ENCODE peak calls at places on chromosomes 2 and 18, in six cellular contexts. B is IMR-90, Q is HepG2, V is K562, K is GM12878, Z is SK-N-SH. O is an unnamed sample.

GRCh38 chr2:102276549-102277201 is 34.7 kb upstream of the IL1RL1 start:
- DNase-seq in B (no peak), Q (no peak), V (no peak), K (no peak), Z (no peak), O (no peak)

GRCh38 chr2:3759766-3760165 is 56.4 kb downstream of the DCDC2C start:
- DNase-seq in B (peak), Q (no peak), V (no peak), K (no peak), Z (no peak), O (no peak)

GRCh38 chr2:228801451-228801850 is 469.6 kb downstream of the PID1 start:
- DNase-seq in B (peak), Q (no peak), V (no peak), K (no peak), Z (no peak), O (no peak)

GRCh38 chr2:170462433-170463205 is 252.5 kb upstream of the SP5 start:
- DNase-seq in B (no peak), Q (no peak), V (peak), K (no peak), Z (no peak), O (no peak)

GRCh38 chr18:39806519-39806918 is 2148.5 kb upstream of the PIK3C3 start:
- DNase-seq in B (no peak), Q (peak), V (no peak), K (no peak), Z (no peak), O (no peak)

GRCh38 chr2:158932246-158932645 is 36.2 kb upstream of the TANC1 start:
- DNase-seq in B (no peak), Q (no peak), V (no peak), K (no peak), Z (no peak), O (no peak)

GRCh38 chr18:26575865-26576217 is 27.5 kb upstream of the KCTD1 start:
- DNase-seq in B (no peak), Q (no peak), V (no peak), K (no peak), Z (no peak), O (no peak)

GRCh38 chr2:70978388-70979357 is at the start of gene ANKRD53:
- DNase-seq in B (no peak), Q (no peak), V (no peak), K (no peak), Z (peak), O (peak)

GRCh38 chr2:60311524-60311923 is 241.9 kb downstream of the BCL11A start:
- DNase-seq in B (no peak), Q (no peak), V (no peak), K (no peak), Z (no peak), O (no peak)

GRCh38 chr2:236551843-236552542 is 17.6 kb upstream of the ACKR3 start:
- DNase-seq in B (no peak), Q (no peak), V (no peak), K (peak), Z (no peak), O (no peak)

GRCh38 chr18:32469691-32470131 is 971 bp downstream of the GAREM1 start:
- DNase-seq in B (peak), Q (no peak), V (no peak), K (no peak), Z (no peak), O (no peak)

GRCh38 chr2:234061624-234062257 is 11.2 kb downstream of the SPP2 start:
- DNase-seq in B (no peak), Q (no peak), V (no peak), K (no peak), Z (no peak), O (no peak)

GRCh38 chr18:7945882-7946281 is 378.8 kb downstream of the PTPRM start:
- DNase-seq in B (peak), Q (peak), V (no peak), K (no peak), Z (no peak), O (no peak)

GRCh38 chr2:229202646-229203045 is 68.4 kb downstream of the PID1 start:
- DNase-seq in B (peak), Q (no peak), V (no peak), K (no peak), Z (no peak), O (no peak)

GRCh38 chr2:172270278-172271079 is 156.9 kb upstream of the ITGA6 start:
- DNase-seq in B (peak), Q (peak), V (no peak), K (no peak), Z (no peak), O (peak)

GRCh38 chr2:3483227-3483985 is 35.9 kb downstream of the ADI1 start:
- DNase-seq in B (peak), Q (no peak), V (no peak), K (no peak), Z (no peak), O (peak)

GRCh38 chr2:74952575-74952974 is 5.9 kb upstream of the POLE4 start:
- DNase-seq in B (no peak), Q (peak), V (no peak), K (no peak), Z (no peak), O (no peak)

GRCh38 chr2:36707050-36707449 is 10.5 kb downstream of the VIT start:
- DNase-seq in B (peak), Q (no peak), V (no peak), K (no peak), Z (no peak), O (no peak)

GRCh38 chr2:240786871-240787311 is 33.1 kb downstream of the KIF1A start:
- DNase-seq in B (no peak), Q (no peak), V (no peak), K (no peak), Z (no peak), O (no peak)

GRCh38 chr18:35581555-35582309 is at the start of gene GALNT1:
- DNase-seq in B (peak), Q (no peak), V (peak), K (no peak), Z (peak), O (peak)

GRCh38 chr2:152380261-152381055 is 45.5 kb downstream of the FMNL2 start:
- DNase-seq in B (peak), Q (no peak), V (no peak), K (no peak), Z (no peak), O (no peak)

DNA sequence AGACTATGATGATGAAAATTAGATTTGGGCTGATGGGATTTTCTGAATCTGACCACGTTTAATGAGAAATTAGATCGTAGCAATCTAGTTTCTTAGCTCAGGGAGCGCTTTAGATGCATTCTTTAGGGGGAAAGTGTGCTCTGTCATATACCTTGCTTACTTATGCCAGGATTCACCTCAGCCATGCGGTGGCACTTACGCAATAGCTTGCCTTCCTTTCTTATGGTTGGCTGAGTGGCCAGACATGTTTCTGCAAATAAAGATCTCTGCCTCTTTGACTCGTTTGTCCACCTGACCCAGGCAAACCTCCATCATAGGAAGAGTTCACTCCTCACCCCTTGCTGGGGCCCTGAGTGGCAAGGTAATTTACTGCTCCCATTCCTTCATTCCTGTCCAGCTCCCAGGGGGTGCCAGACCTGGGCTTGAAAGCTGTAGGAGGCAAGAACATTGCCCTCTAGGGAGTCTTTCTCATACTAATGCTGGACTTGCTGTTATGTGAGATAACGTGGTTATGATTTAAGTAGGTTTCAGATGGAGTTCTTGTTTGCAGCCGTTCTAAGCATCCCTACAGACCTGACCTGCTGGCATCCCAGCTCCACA is 57.1 kb downstream of the FBLN7 start:
- DNase-seq in B (no peak), Q (peak), V (no peak), K (no peak), Z (no peak), O (no peak)
- H2AFZ ChIP-seq in B (no peak), Q (no peak), V (no peak), K (no peak), Z (no peak), O (no peak)

GRCh38 chr2:29532451-29532850 is 388.9 kb downstream of the ALK start:
- DNase-seq in B (peak), Q (no peak), V (no peak), K (no peak), Z (no peak), O (no peak)
- TF ChIP-seq USF2 in B (no peak), Q (no peak), V (no peak), K (no peak), Z (no peak), O (no peak)

GRCh38 chr2:134976074-134976702 is 57.6 kb downstream of the CCNT2 start:
- DNase-seq in B (no peak), Q (no peak), V (no peak), K (no peak), Z (no peak), O (no peak)
- H2AFZ ChIP-seq in B (no peak), Q (no peak), V (no peak), K (no peak), Z (no peak), O (peak)

GRCh38 chr2:226478121-226478809 is 321.4 kb downstream of the IRS1 start:
- DNase-seq in B (peak), Q (peak), V (no peak), K (no peak), Z (no peak), O (no peak)

GRCh38 chr2:226488034-226488433 is 311.6 kb downstream of the IRS1 start:
- DNase-seq in B (no peak), Q (no peak), V (no peak), K (no peak), Z (no peak), O (no peak)

GRCh38 chr2:226483143-226483542 is 316.5 kb downstream of the IRS1 start:
- DNase-seq in B (no peak), Q (no peak), V (no peak), K (no peak), Z (no peak), O (no peak)

GRCh38 chr2:226487573-226487972 is 312.0 kb downstream of the IRS1 start:
- DNase-seq in B (no peak), Q (no peak), V (no peak), K (no peak), Z (no peak), O (no peak)

DNA sequence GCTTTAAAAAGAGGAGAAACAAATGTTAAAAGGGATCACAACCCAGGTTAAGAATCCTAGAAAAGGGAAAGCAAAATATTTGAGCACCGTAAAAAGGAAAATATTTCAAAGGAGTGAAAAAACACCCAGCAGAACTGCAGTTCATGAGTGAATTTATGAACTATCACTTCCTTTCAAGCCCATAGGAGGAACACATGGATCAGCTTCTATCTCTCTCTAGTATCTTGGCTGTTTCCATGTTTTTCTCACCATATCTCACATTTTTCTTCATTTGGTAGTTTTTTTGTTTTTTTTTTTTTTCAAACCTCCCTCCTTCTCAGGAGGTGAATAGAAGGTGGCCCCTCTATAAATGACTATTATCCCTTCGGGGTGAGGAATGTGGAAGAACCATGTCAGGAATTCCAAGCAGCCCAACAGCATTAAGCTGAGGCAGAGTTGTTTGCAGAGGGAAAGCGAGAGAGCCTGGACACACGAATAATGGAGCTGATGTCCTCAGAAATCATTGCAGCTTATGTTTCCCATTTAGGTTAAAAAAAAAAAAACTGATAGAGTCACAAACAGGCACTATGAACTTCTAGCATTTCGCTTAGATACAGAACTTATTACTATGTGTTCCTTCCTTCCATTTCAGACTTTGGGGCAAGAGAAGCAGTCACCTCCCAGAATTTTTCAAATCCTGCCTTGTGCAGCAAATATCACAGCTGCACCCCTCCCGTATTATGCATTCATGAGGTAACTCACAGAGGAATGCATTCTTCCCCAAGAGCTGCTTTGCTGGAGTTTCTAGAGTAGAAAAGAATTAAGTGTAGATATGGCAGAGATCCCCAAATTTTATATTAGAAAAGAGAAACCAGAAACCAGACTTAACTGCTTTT is 315.6 kb downstream of the IRS1 start:
- DNase-seq in B (peak), Q (peak), V (no peak), K (no peak), Z (no peak), O (peak)
- TF ChIP-seq USF2 in B (no peak), Q (no peak), V (no peak), K (no peak), Z (no peak), O (no peak)

DNA sequence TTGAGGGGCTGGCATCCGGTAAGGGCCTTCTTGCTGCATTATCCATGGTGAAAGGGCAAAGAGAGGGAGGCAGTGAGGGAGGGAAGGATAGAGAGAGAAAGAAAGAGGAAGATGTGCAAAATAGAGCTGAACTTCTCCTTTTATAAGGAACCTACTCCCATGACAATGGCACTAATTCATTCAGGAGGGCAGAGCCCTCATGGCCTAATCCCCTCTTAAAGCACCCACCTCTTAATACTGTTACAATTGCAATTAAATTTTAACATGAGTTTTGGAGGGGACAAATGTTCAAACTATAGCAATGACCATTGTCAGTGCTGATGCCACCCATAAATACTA is 60.2 kb downstream of the CXCR4 start:
- DNase-seq in B (no peak), Q (no peak), V (no peak), K (no peak), Z (no peak), O (no peak)
- H2AFZ ChIP-seq in B (no peak), Q (no peak), V (no peak), K (no peak), Z (no peak), O (no peak)

GRCh38 chr18:14768241-14768640 is 20.3 kb downstream of the ANKRD30B start:
- DNase-seq in B (no peak), Q (no peak), V (no peak), K (no peak), Z (no peak), O (no peak)
- TF ChIP-seq USF2 in B (no peak), Q (no peak), V (no peak), K (no peak), Z (no peak), O (no peak)

DNA sequence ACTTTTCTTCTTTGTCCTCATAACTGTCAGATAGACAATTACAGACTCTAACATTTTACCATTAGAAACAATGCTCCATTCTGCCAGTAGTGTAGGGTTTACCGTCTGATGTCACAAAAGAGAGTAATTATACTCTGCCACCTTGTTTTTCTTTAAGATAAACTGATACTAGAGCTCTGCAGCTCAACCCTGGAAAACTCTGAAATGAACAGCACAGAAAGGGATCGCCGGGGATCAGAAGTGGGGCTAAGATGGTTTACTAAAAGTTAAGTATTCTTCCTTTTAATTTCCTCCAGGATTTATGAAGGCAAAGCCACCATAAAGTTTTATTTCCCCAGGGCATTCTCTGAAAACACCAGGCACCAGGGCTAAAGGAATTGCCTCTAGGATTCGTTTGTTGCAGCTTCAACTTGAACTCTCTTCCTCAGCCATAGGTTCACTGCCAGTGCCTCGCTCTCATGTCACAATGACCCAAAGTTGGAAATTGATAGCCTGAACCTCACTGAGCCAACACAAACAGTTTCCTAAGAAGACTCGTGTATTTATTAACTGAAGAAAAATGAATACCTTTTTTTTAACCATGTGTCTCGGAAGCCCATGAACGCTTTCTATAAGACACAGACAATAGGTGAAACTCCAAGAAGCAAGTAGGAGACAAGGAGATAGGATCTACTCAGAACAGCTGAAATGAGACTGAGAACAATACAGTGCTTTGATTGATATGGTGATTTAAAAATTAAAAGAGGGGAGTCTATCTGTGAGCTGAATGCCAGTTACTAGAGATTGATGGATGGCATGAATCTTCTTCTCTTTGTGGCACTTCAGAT is 121.5 kb upstream of the SPATS2L start:
- DNase-seq in B (no peak), Q (no peak), V (no peak), K (no peak), Z (no peak), O (no peak)
- H2AFZ ChIP-seq in B (no peak), Q (no peak), V (no peak), K (no peak), Z (no peak), O (no peak)

GRCh38 chr2:193523662-193524061 is 1328.9 kb upstream of the TMEFF2 start:
- DNase-seq in B (no peak), Q (no peak), V (no peak), K (no peak), Z (no peak), O (no peak)

GRCh38 chr2:193518061-193518817 is 1323.5 kb upstream of the TMEFF2 start:
- DNase-seq in B (peak), Q (no peak), V (no peak), K (no peak), Z (no peak), O (no peak)

GRCh38 chr2:193521523-193521922 is 1326.8 kb upstream of the TMEFF2 start:
- DNase-seq in B (no peak), Q (peak), V (no peak), K (no peak), Z (no peak), O (no peak)

GRCh38 chr2:193517615-193518014 is 1322.9 kb upstream of the TMEFF2 start:
- DNase-seq in B (no peak), Q (no peak), V (peak), K (no peak), Z (no peak), O (no peak)

DNA sequence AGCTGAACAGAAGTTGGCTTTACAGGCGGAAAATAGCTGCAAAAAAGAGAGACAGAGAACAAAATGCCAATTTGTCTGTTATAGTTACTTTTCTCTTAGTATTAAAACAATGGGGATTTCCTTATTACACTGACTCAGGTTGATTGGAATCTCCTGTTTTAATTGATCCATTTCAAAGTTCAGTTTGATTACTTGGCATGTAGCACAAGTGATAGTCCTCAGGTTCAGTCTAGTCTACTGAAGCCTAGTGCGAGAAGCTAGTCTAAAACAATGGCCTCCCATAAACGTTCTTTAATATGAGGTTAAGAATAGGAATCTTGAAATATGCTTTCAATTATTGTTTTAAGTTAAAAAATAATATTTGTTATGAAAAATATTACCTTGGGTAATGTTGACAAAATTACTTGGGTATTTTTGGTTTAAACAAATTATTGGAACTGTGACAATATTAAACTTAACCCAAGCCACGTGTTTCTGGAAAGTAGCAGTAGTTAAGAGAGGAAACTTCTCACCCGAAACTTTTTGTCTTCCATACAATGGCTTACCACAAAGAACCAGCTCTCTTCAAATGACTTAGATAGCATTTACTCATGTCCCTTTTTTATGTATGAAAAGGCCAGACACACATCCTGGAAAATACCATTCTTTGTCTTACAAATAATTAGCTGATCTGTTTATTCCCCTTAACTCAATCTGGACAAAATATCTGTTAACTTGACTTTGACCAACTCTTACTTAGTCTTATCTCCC is 1326.2 kb upstream of the TMEFF2 start:
- DNase-seq in B (no peak), Q (no peak), V (no peak), K (no peak), Z (no peak), O (no peak)
- TF ChIP-seq USF2 in B (no peak), Q (no peak), V (no peak), K (no peak), Z (no peak), O (no peak)

GRCh38 chr2:208134928-208135586 is 5.4 kb upstream of the CRYGC start:
- DNase-seq in B (no peak), Q (peak), V (no peak), K (no peak), Z (no peak), O (no peak)
- H2AFZ ChIP-seq in B (peak), Q (peak), V (peak), K (peak), Z (no peak), O (no peak)

O was measured in H1.